ENCODE peak calls at places on chromosomes 16 and 17, in five cellular contexts. S is lower leg skin, X is GM12864, T is GM12865, Y is transverse colon. L is an unnamed sample.

GRCh38 chr17:60989439-60989838 is 311.8 kb downstream of the BCAS3 start:
- DNase-seq in X (no peak), S (no peak), T (no peak), Y (no peak), L (no peak)

GRCh38 chr16:11946433-11946832 is 4.6 kb upstream of the NPIPB2 start:
- DNase-seq in T (no peak), S (no peak), Y (no peak), X (no peak), L (no peak)

GRCh38 chr16:71585318-71585703 is 8.4 kb upstream of the TAT start:
- DNase-seq in X (no peak), S (no peak), Y (no peak), T (no peak), L (no peak)

GRCh38 chr16:28292731-28293588 is 635 bp downstream of the SBK1 start:
- DNase-seq in X (no peak), S (no peak), T (no peak), Y (peak), L (no peak)

GRCh38 chr17:68455756-68456528 is 1.4 kb downstream of the WIPI1 start:
- DNase-seq in T (no peak), S (no peak), Y (peak), X (no peak), L (peak)

GRCh38 chr16:19123535-19124178 is 9.9 kb downstream of the ITPRIPL2 start:
- DNase-seq in T (no peak), S (no peak), X (no peak), Y (peak), L (no peak)

GRCh38 chr16:83136419-83136818 is 509.6 kb downstream of the CDH13 start:
- DNase-seq in Y (no peak), S (no peak), X (no peak), T (no peak), L (no peak)

GRCh38 chr16:6349725-6350124 is 982.9 kb upstream of the RBFOX1 start:
- DNase-seq in S (no peak), X (no peak), T (no peak), Y (no peak), L (no peak)

GRCh38 chr16:72380283-72380682 is 208.3 kb upstream of the PMFBP1 start:
- DNase-seq in S (no peak), Y (no peak), T (no peak), X (no peak), L (no peak)

GRCh38 chr17:77315551-77316190 is 174.9 kb downstream of the SEC14L1 start:
- DNase-seq in X (no peak), T (no peak), S (peak), Y (peak), L (peak)

DNA sequence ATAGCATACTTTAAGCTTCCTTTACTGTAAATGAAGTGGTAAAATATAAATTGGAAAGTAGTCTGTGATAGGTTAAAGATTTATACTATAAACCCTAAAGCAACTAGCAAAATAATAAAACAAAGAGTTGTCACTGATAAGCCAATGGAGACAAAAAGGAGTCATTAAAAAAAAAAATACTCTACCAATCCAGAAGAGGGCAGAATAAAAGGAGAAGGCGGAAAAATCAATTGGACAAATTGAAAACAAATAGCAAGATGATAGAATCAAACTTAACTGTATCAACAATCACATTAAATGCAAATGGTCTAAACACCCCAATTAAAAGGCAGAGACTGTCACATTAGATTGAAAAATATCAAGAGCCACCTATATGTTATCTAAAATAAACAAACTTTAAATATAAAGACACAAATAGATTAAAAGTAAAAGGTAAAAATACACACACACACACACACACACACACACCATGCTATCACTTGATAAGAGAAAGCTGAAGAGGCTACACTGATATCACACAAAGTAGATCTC is 71.8 kb downstream of the CACNG1 start:
- DNase-seq in Y (no peak), T (no peak), S (no peak), X (no peak), L (no peak)
- TF ChIP-seq CTCF in Y (no peak), T (no peak), S (no peak), X (no peak), L (no peak)

GRCh38 chr16:52912565-52913173 is 140.0 kb downstream of the CHD9NB start:
- DNase-seq in S (no peak), Y (peak), X (no peak), T (peak), L (no peak)

DNA sequence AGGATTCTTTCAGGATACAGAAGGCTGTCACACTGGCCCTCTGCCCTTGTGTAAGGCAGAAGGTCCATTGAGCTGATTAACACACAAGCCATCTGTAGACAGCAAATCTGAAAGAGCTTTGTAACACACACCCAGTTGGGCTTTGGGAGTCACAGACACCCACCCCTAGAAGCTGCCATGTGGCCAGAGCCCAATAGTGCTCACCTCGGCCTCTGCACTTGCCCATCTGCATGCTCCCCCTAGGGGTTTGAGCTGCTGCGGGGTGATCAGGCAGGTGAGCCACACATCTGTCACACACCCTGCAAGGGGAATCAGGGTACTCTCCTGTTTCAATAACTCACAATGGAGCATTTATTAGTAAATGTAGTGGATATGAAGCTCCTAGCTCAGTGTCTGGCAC is 138.3 kb downstream of the CHD9NB start:
- DNase-seq in T (no peak), X (no peak), Y (no peak), S (no peak), L (no peak)
- TF ChIP-seq CTCF in T (no peak), X (no peak), Y (no peak), S (no peak), L (no peak)

GRCh38 chr17:42964161-42964932 is at the start of gene AARSD1:
- DNase-seq in X (peak), S (peak), Y (peak), T (peak), L (peak)
- TF ChIP-seq CTCF in X (no peak), S (no peak), Y (no peak), T (no peak), L (no peak)

GRCh38 chr17:4895676-4896331 is 3.5 kb upstream of the C17orf107 start:
- DNase-seq in T (no peak), S (no peak), Y (no peak), X (no peak), L (no peak)
- TF ChIP-seq CTCF in T (no peak), S (no peak), Y (no peak), X (no peak), L (peak)

GRCh38 chr16:2033057-2033911 is 6.6 kb downstream of the NHERF2 start:
- DNase-seq in X (no peak), Y (peak), T (no peak), S (no peak), L (peak)

GRCh38 chr16:2029350-2029749 is 2.6 kb downstream of the NHERF2 start:
- DNase-seq in T (no peak), X (no peak), Y (no peak), S (no peak), L (no peak)

GRCh38 chr16:2032285-2033056 is 5.8 kb downstream of the NHERF2 start:
- DNase-seq in S (no peak), T (no peak), X (no peak), Y (no peak), L (no peak)

GRCh38 chr16:2030036-2030435 is 3.3 kb downstream of the NHERF2 start:
- DNase-seq in S (no peak), X (no peak), T (no peak), Y (no peak), L (no peak)

GRCh38 chr16:2031081-2031577 is 4.4 kb downstream of the NHERF2 start:
- DNase-seq in S (no peak), Y (no peak), X (no peak), T (no peak), L (no peak)
- TF ChIP-seq CTCF in S (no peak), Y (no peak), X (no peak), T (no peak), L (no peak)

DNA sequence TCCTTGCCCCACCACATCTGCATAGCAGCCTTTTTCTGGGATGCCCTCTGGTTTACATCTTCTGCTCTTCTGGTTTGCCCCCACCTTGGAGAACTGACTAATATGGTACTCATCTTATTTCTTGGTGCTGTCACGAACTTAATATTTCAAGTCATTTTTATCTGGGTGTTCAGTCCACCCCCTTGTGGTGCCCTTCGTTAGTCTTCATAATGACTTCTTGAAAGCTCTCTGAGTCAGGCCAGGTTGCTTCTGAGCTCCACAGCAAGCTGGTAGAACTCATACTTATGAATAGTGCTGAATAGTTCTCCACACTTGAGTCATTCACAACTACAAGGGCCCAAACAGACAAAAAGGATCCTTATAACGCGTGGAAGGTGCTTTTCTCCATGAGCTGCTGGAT is 35.8 kb upstream of the TEKT3 start:
- DNase-seq in T (no peak), Y (no peak), S (no peak), X (no peak), L (no peak)
- TF ChIP-seq CTCF in T (no peak), Y (no peak), S (no peak), X (no peak), L (no peak)